ENCODE peak calls at places on chromosomes 5 and 9, in five cellular contexts. One of them, this sample, is unnamed. For H3K4me1, the result is how much of the 10 kb centered on the place peaks cover.

GRCh38 chr5:41094871-41095270 is 23.7 kb upstream of the MROH2B start:
- DNase-seq in GM12878: no peak
- DNase-seq in K562: no peak
- DNase-seq in HepG2: peak
- DNase-seq in H1: no peak
- DNase-seq in this sample: peak

GRCh38 chr5:172421-172820 is 18.9 kb upstream of the LRRC14B start:
- DNase-seq in K562: no peak
- DNase-seq in HepG2: no peak
- DNase-seq in H1: no peak
- DNase-seq in GM12878: no peak
- DNase-seq in this sample: no peak

GRCh38 chr5:84290161-84290560 is 94.5 kb downstream of the EDIL3 start:
- DNase-seq in H1: no peak
- DNase-seq in GM12878: no peak
- DNase-seq in K562: no peak
- DNase-seq in HepG2: no peak
- DNase-seq in this sample: no peak

GRCh38 chr9:69131682-69132081 is 42.4 kb upstream of the TJP2 start:
- DNase-seq in H1: no peak
- DNase-seq in GM12878: no peak
- DNase-seq in HepG2: peak
- DNase-seq in K562: no peak
- DNase-seq in this sample: no peak

GRCh38 chr9:18829858-18830257 is 203.2 kb downstream of the SAXO1 start:
- DNase-seq in H1: no peak
- DNase-seq in GM12878: no peak
- DNase-seq in HepG2: no peak
- DNase-seq in K562: no peak
- DNase-seq in this sample: no peak

GRCh38 chr9:136763649-136764035 is 676 bp downstream of the LCN15 start:
- DNase-seq in H1: no peak
- DNase-seq in K562: no peak
- DNase-seq in HepG2: no peak
- DNase-seq in GM12878: no peak
- DNase-seq in this sample: no peak

GRCh38 chr5:10842823-10843222 is 81.8 kb upstream of the DAP start:
- DNase-seq in K562: no peak
- DNase-seq in GM12878: no peak
- DNase-seq in HepG2: no peak
- DNase-seq in H1: no peak
- DNase-seq in this sample: no peak

GRCh38 chr9:13811876-13812275 is 502.1 kb downstream of the NFIB start:
- DNase-seq in GM12878: no peak
- DNase-seq in K562: no peak
- DNase-seq in HepG2: no peak
- DNase-seq in H1: no peak
- DNase-seq in this sample: no peak

GRCh38 chr9:93194584-93194983 is 10.6 kb downstream of the WNK2 start:
- DNase-seq in HepG2: no peak
- DNase-seq in K562: no peak
- DNase-seq in H1: no peak
- DNase-seq in GM12878: no peak
- DNase-seq in this sample: no peak

GRCh38 chr9:90972057-90972456 is 170.4 kb downstream of the SYK start:
- DNase-seq in HepG2: no peak
- DNase-seq in K562: no peak
- DNase-seq in H1: no peak
- DNase-seq in GM12878: peak
- DNase-seq in this sample: no peak

GRCh38 chr5:168645195-168645594 is 66.0 kb upstream of the PANK3 start:
- DNase-seq in K562: no peak
- DNase-seq in GM12878: no peak
- DNase-seq in H1: no peak
- DNase-seq in HepG2: no peak
- DNase-seq in this sample: no peak

GRCh38 chr9:133709716-133710571 is 28.2 kb downstream of the SARDH start:
- DNase-seq in H1: no peak
- DNase-seq in HepG2: no peak
- DNase-seq in K562: no peak
- DNase-seq in GM12878: no peak
- DNase-seq in this sample: no peak

GRCh38 chr9:110623462-110624025 is 44.0 kb upstream of the SVEP1 start:
- DNase-seq in GM12878: peak
- DNase-seq in HepG2: peak
- DNase-seq in K562: peak
- DNase-seq in H1: no peak
- DNase-seq in this sample: peak

GRCh38 chr9:91807640-91808246 is 142.3 kb downstream of the ROR2 start:
- DNase-seq in H1: no peak
- DNase-seq in K562: no peak
- DNase-seq in GM12878: no peak
- DNase-seq in HepG2: no peak
- DNase-seq in this sample: no peak

GRCh38 chr5:141857226-141857625 is 21.0 kb downstream of the PCDH1 start:
- DNase-seq in H1: no peak
- DNase-seq in K562: no peak
- DNase-seq in GM12878: no peak
- DNase-seq in HepG2: no peak
- DNase-seq in this sample: no peak

GRCh38 chr9:85425153-85425611 is 316.6 kb downstream of the AGTPBP1 start:
- DNase-seq in GM12878: no peak
- DNase-seq in HepG2: peak
- DNase-seq in H1: peak
- DNase-seq in K562: peak
- DNase-seq in this sample: peak

GRCh38 chr5:96968614-96969013 is 32.7 kb downstream of the LNPEP start:
- DNase-seq in GM12878: no peak
- DNase-seq in HepG2: no peak
- DNase-seq in H1: no peak
- DNase-seq in K562: no peak
- DNase-seq in this sample: no peak

GRCh38 chr5:55066278-55066677 is 36.2 kb upstream of the GZMA start:
- DNase-seq in K562: no peak
- DNase-seq in H1: no peak
- DNase-seq in GM12878: no peak
- DNase-seq in HepG2: no peak
- DNase-seq in this sample: no peak

GRCh38 chr5:55064523-55064922 is 37.9 kb upstream of the GZMA start:
- DNase-seq in GM12878: no peak
- DNase-seq in H1: no peak
- DNase-seq in HepG2: no peak
- DNase-seq in K562: no peak
- DNase-seq in this sample: no peak

GRCh38 chr5:55062039-55062779 is 38.2 kb downstream of the GZMK start:
- DNase-seq in GM12878: no peak
- DNase-seq in H1: no peak
- DNase-seq in HepG2: no peak
- DNase-seq in K562: no peak
- DNase-seq in this sample: no peak

GRCh38 chr5:55063220-55063863 is 39.1 kb upstream of the GZMA start:
- DNase-seq in K562: no peak
- DNase-seq in HepG2: no peak
- DNase-seq in H1: no peak
- DNase-seq in GM12878: no peak
- DNase-seq in this sample: no peak

GRCh38 chr5:55063899-55064298 is 38.5 kb upstream of the GZMA start:
- DNase-seq in HepG2: no peak
- DNase-seq in GM12878: no peak
- DNase-seq in H1: no peak
- DNase-seq in K562: no peak
- DNase-seq in this sample: no peak
- H3K27ac ChIP-seq in HepG2: no peak
- H3K27ac ChIP-seq in GM12878: no peak
- H3K27ac ChIP-seq in H1: no peak
- H3K27ac ChIP-seq in K562: no peak
- H3K27ac ChIP-seq in this sample: no peak

DNA sequence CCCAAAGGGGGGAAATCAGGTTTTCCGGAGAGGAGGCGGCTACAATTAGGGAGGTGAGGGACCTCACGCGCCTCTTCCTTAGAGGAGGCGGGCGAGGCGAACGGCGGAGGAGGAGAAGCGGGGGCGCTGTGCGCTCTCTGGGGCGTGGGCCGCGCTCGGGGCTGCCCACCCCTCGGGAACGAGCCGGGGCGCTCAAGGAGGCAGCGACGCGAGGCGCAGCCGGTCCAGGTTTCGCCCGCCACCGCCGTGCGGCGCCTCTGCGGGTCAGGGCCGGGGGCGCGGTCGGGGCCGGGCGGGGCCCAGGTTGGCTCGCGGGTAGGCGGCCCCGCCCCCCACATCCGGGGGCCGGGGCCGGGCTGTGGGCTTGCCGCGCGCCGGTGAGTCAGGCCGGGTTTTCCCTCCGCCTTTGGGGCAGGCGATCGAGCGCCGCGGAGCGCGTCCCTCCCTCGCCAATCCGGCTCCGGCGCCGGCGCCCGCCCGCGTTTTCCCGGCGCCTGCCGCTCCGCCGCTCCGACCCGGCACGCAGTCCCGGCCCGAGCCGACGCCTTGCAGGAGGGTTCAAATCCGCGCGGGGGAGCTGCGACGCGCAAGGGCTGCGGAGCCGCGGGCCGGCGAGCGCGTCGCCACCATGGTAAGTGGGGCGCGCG is at the start of gene N4BP3:
- DNase-seq in GM12878: no peak
- DNase-seq in HepG2: no peak
- DNase-seq in H1: peak
- DNase-seq in K562: peak
- DNase-seq in this sample: peak
- TF ChIP-seq CREB1 in GM12878: no peak
- TF ChIP-seq CREB1 in HepG2: no peak
- TF ChIP-seq CREB1 in H1: no peak
- TF ChIP-seq CREB1 in K562: peak
- TF ChIP-seq CREB1 in this sample: peak

GRCh38 chr5:107470007-107470582 is 200.6 kb downstream of the EFNA5 start:
- DNase-seq in H1: no peak
- DNase-seq in K562: no peak
- DNase-seq in HepG2: no peak
- DNase-seq in GM12878: no peak
- DNase-seq in this sample: no peak
- H3K4me1 ChIP-seq in H1: under half
- H3K4me1 ChIP-seq in K562: under half
- H3K4me1 ChIP-seq in HepG2: under half
- H3K4me1 ChIP-seq in GM12878: under half
- H3K4me1 ChIP-seq in this sample: half or more

DNA sequence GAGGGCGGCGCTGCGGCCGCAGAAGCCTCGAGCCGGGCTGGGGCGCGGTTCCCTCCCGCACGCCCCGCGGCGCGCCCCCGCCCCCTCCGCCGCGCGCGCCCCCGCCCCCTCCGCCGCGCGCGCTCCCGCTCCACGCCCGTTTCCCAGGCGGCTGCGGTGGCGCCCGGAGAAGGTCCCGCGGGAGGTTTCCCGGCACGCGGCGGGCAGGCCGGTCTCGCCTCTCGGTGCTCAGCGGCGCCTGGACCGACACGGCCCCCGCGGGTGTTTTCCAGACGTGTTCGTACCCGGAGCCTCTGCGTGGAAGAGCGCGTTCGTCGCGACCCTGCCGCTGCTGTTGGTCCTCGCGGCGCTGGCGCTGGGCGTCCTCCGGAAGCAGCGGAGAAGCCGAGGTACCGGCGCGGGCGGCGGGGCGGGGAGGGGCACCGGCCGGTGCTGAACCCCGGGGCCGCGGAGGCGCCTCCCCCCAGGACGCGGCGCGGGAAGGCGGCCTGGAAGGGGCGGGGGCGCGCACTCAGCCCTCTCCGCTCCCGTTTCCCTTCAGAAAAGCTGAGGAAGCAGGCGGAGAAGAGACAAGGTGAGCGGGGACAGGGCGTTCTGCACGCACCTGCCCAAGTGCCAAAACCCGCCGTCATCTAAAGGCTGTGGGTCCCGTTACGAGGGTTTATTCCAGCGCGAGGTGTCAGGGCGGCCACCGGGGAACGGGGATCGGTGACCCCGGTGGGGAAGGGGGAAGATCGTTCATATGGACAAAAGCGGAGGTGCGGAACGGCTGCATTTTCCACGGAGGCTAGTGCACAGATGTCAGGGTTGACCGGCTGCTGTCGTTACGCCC is 13.1 kb downstream of the BTNL9 start:
- DNase-seq in GM12878: no peak
- DNase-seq in HepG2: no peak
- DNase-seq in H1: no peak
- DNase-seq in K562: peak
- DNase-seq in this sample: peak
- H3K27ac ChIP-seq in GM12878: no peak
- H3K27ac ChIP-seq in HepG2: no peak
- H3K27ac ChIP-seq in H1: no peak
- H3K27ac ChIP-seq in K562: peak
- H3K27ac ChIP-seq in this sample: no peak

DNA sequence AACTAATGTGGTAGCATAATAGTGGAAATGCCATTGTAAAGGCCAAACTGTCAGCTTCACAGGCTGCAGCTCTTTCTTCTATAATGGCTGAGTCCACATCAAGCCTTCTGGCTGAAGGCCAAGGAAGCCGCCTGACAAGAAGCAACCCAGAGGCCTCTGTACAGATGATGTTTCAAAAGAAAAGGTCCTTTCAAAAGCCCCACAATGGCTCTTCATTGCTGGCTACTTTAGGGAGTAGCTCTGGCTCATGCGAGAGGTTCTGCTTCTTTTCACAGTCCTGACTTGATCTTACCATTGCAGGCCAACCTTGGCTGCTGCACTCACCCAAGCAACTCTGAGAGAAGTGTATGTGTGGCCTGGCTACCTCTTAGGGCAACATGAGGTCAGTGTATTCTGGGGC is 54.5 kb upstream of the EQTN start:
- DNase-seq in GM12878: no peak
- DNase-seq in K562: no peak
- DNase-seq in H1: no peak
- DNase-seq in HepG2: no peak
- DNase-seq in this sample: no peak
- TF ChIP-seq CREB1 in GM12878: no peak
- TF ChIP-seq CREB1 in K562: no peak
- TF ChIP-seq CREB1 in H1: no peak
- TF ChIP-seq CREB1 in HepG2: no peak
- TF ChIP-seq CREB1 in this sample: no peak

GRCh38 chr5:144394036-144394435 is 223.4 kb downstream of the KCTD16 start:
- DNase-seq in HepG2: no peak
- DNase-seq in H1: no peak
- DNase-seq in K562: no peak
- DNase-seq in GM12878: no peak
- DNase-seq in this sample: no peak
- H3K4me1 ChIP-seq in HepG2: under half
- H3K4me1 ChIP-seq in H1: under half
- H3K4me1 ChIP-seq in K562: under half
- H3K4me1 ChIP-seq in GM12878: under half
- H3K4me1 ChIP-seq in this sample: under half

GRCh38 chr9:129480227-129480626 is 140.7 kb downstream of the C9orf50 start:
- DNase-seq in HepG2: no peak
- DNase-seq in K562: no peak
- DNase-seq in GM12878: no peak
- DNase-seq in H1: no peak
- DNase-seq in this sample: no peak
- H3K27ac ChIP-seq in HepG2: no peak
- H3K27ac ChIP-seq in K562: peak
- H3K27ac ChIP-seq in GM12878: no peak
- H3K27ac ChIP-seq in H1: no peak
- H3K27ac ChIP-seq in this sample: no peak

This sample was measured in GM23338.